ENCODE peak calls at places on chromosomes 6 and 20, in seven cellular contexts. P is SK-N-SH, A is A673, D is testis, F is right lobe of liver, I is Caco-2, R is endodermal cell. Z is an unnamed sample.
A peak's percentile ranks its signal among the peaks of the same experiment; 100 is the strongest.

GRCh38 chr6:39893286-39893685 is 41.0 kb downstream of the MOCS1 start:
- DNase-seq in P (no peak), A (no peak), D (no peak), F (no peak), I (no peak), R (no peak), Z (no peak)

GRCh38 chr6:2019051-2019450 is 226.4 kb downstream of the GMDS start:
- DNase-seq in P (no peak), A (no peak), D (no peak), F (no peak), I (no peak), R (no peak), Z (no peak)

GRCh38 chr6:154508573-154509375 is 1.7 kb downstream of the CNKSR3 start:
- DNase-seq in P (peak; percentile 33), A (no peak), D (peak; percentile 33), F (no peak), I (peak; percentile 36), R (no peak), Z (no peak)

GRCh38 chr6:109308018-109308492 is 74.2 kb downstream of the CD164 start:
- DNase-seq in P (no peak), A (no peak), D (no peak), F (peak; percentile 66), I (peak; percentile 67), R (no peak), Z (no peak)

GRCh38 chr6:118565317-118565960 is 17.3 kb downstream of the PLN start:
- DNase-seq in P (peak; percentile 17), A (no peak), D (no peak), F (no peak), I (peak; percentile 14), R (no peak), Z (no peak)

GRCh38 chr20:63090052-63090451 is 83.3 kb upstream of the BHLHE23 start:
- DNase-seq in P (no peak), A (no peak), D (peak; percentile 2), F (no peak), I (no peak), R (peak; percentile 12), Z (peak; percentile 1)

GRCh38 chr6:155787168-155787567 is 331.5 kb upstream of the NOX3 start:
- DNase-seq in P (no peak), A (no peak), D (no peak), F (no peak), I (no peak), R (no peak), Z (no peak)

GRCh38 chr20:57502331-57502700 is 22.6 kb downstream of the CTCFL start:
- DNase-seq in P (no peak), A (no peak), D (no peak), F (no peak), I (no peak), R (peak; percentile 30), Z (no peak)

GRCh38 chr20:56328861-56329260 is 29.9 kb upstream of the FAM210B start:
- DNase-seq in P (no peak), A (peak; percentile 48), D (peak; percentile 45), F (no peak), I (peak; percentile 75), R (peak; percentile 80), Z (no peak)

GRCh38 chr6:12403946-12404647 is 113.9 kb downstream of the EDN1 start:
- DNase-seq in P (no peak), A (no peak), D (no peak), F (no peak), I (no peak), R (no peak), Z (no peak)

GRCh38 chr6:82033631-82034211 is 213.8 kb downstream of the IBTK start:
- DNase-seq in P (no peak), A (no peak), D (no peak), F (no peak), I (no peak), R (no peak), Z (no peak)

DNA sequence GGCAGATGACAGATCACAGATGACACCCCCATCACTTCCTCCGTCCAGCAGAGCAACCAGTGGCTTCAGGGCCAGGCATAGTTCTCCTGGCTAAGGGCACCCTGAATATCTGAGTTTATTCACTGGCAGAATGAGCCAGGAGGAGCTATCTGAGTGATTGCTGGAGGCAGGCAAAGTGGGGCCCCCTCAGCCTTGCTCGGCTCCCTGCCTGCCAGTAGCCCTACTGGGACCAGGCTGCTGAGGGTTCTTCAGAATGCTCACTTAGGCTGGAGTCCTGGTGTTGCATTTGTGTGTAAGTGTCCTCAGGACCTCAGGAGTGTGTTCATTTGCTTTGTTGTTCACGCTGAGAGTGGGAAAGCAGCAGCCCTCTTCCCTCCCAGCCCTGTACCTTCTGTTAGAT is 31.2 kb downstream of the CHMP4B start:
- DNase-seq in P (no peak), A (no peak), D (no peak), F (no peak), I (no peak), R (no peak), Z (no peak)
- TF ChIP-seq CTCF in P (no peak), A (no peak), D (no peak), F (no peak), I (no peak), R (no peak), Z (no peak)

GRCh38 chr6:19869464-19869863 is 32.3 kb downstream of the ID4 start:
- DNase-seq in P (no peak), A (peak; percentile 35), D (no peak), F (no peak), I (no peak), R (no peak), Z (no peak)
- H3K27me3 ChIP-seq in P (peaks cover 6% of the 10 kb centered on the region), A (no peaks in the 10 kb centered on the region), D (no peaks in the 10 kb centered on the region), F (no peaks in the 10 kb centered on the region), I (no peaks in the 10 kb centered on the region), R (no peaks in the 10 kb centered on the region), Z (no peaks in the 10 kb centered on the region)

GRCh38 chr20:42974347-42974746 is 215.4 kb downstream of the PTPRT start:
- DNase-seq in P (no peak), A (no peak), D (no peak), F (no peak), I (no peak), R (no peak), Z (no peak)
- TF ChIP-seq CTCF in P (no peak), A (no peak), D (no peak), F (no peak), I (no peak), R (no peak), Z (no peak)

GRCh38 chr20:18056174-18057105 is 1.3 kb downstream of the OVOL2 start:
- DNase-seq in P (peak; percentile 56), A (peak; percentile 37), D (no peak), F (no peak), I (peak; percentile 63), R (peak; percentile 79), Z (no peak)

GRCh38 chr20:18050628-18051027 is 7.1 kb downstream of the OVOL2 start:
- DNase-seq in P (no peak), A (no peak), D (no peak), F (peak; percentile 6), I (no peak), R (no peak), Z (no peak)

GRCh38 chr20:18055261-18055660 is 2.5 kb downstream of the OVOL2 start:
- DNase-seq in P (no peak), A (no peak), D (no peak), F (peak; percentile 18), I (no peak), R (peak; percentile 67), Z (no peak)

GRCh38 chr20:18057106-18057993 is at the start of gene OVOL2:
- DNase-seq in P (peak; percentile 52), A (no peak), D (peak; percentile 44), F (peak; percentile 61), I (peak; percentile 93), R (peak; percentile 94), Z (no peak)

DNA sequence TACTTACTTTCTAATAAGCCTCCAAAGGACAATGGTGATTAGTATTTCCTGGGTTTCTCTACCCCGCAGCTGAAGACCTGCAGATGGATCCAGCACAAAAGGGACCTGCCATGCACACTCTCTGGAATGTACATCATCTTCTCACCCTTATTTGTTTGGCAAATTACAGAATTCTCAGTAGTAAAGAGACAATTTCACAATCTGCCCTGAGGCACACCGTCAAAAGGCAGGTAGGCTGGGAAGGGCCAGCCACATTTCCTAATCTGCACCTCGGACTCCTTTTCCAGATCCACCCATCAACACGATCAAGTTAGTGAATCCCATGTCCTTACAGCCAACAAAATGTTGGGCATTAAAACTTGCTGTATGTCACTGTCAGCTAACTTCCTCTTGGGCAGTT is 4.9 kb downstream of the OVOL2 start:
- DNase-seq in P (no peak), A (no peak), D (no peak), F (no peak), I (peak; percentile 68), R (no peak), Z (no peak)
- H3K27me3 ChIP-seq in P (peaks cover 72% of the 10 kb centered on the region), A (peaks cover 78% of the 10 kb centered on the region), D (no peaks in the 10 kb centered on the region), F (peaks cover 11% of the 10 kb centered on the region), I (no peaks in the 10 kb centered on the region), R (peaks cover 44% of the 10 kb centered on the region), Z (peaks cover 79% of the 10 kb centered on the region)

GRCh38 chr20:574297-574942 is 30.8 kb upstream of the CSNK2A1 start:
- DNase-seq in P (no peak), A (no peak), D (no peak), F (no peak), I (no peak), R (peak; percentile 81), Z (no peak)

GRCh38 chr20:576156-576555 is 32.6 kb upstream of the CSNK2A1 start:
- DNase-seq in P (no peak), A (no peak), D (no peak), F (no peak), I (no peak), R (no peak), Z (no peak)

GRCh38 chr20:575230-575629 is 31.6 kb upstream of the CSNK2A1 start:
- DNase-seq in P (no peak), A (no peak), D (no peak), F (no peak), I (no peak), R (peak; percentile 57), Z (no peak)

GRCh38 chr20:573414-574296 is 30.1 kb upstream of the CSNK2A1 start:
- DNase-seq in P (no peak), A (no peak), D (no peak), F (no peak), I (no peak), R (no peak), Z (no peak)

GRCh38 chr20:577167-577791 is 32.8 kb downstream of the TCF15 start:
- DNase-seq in P (no peak), A (peak; percentile 74), D (no peak), F (no peak), I (peak; percentile 32), R (peak; percentile 69), Z (peak; percentile 21)
- TF ChIP-seq CTCF in P (peak; percentile 27), A (peak; percentile 54), D (no peak), F (no peak), I (peak; percentile 44), R (peak; percentile 77), Z (peak; percentile 63)

GRCh38 chr20:36284751-36285150 is 21.4 kb upstream of the DLGAP4 start:
- DNase-seq in P (no peak), A (no peak), D (no peak), F (no peak), I (no peak), R (no peak), Z (no peak)

GRCh38 chr20:36281785-36282380 is 24.3 kb upstream of the DLGAP4 start:
- DNase-seq in P (no peak), A (no peak), D (no peak), F (no peak), I (no peak), R (no peak), Z (no peak)

GRCh38 chr20:36285746-36286447 is 20.2 kb upstream of the DLGAP4 start:
- DNase-seq in P (no peak), A (no peak), D (no peak), F (no peak), I (no peak), R (peak; percentile 48), Z (no peak)
- H3K27me3 ChIP-seq in P (no peaks in the 10 kb centered on the region), A (no peaks in the 10 kb centered on the region), D (no peaks in the 10 kb centered on the region), F (no peaks in the 10 kb centered on the region), I (no peaks in the 10 kb centered on the region), R (no peaks in the 10 kb centered on the region), Z (peaks cover 7% of the 10 kb centered on the region)

GRCh38 chr6:166774770-166775169 is 147.7 kb upstream of the RPS6KA2 start:
- DNase-seq in P (no peak), A (no peak), D (no peak), F (no peak), I (no peak), R (no peak), Z (no peak)
- TF ChIP-seq CTCF in P (no peak), A (no peak), D (no peak), F (no peak), I (no peak), R (no peak), Z (no peak)

Z was measured in BE2C.